ENCODE peak calls at places on chromosomes 5 and 9, in five cellular contexts. Z is A549, X is K562, O is GM12878, H is SK-N-SH. T is an unnamed sample.

GRCh38 chr5:53749611-53750010 is 189.2 kb downstream of the NDUFS4 start:
- DNase-seq in Z (no peak), O (no peak), H (no peak), X (no peak), T (peak)

GRCh38 chr5:31193591-31194457 is at the start of gene CDH6:
- DNase-seq in Z (peak), X (no peak), H (peak), O (no peak), T (peak)

GRCh38 chr5:144691936-144692335 is 521.3 kb downstream of the KCTD16 start:
- DNase-seq in X (no peak), H (no peak), Z (no peak), O (no peak), T (peak)

GRCh38 chr5:77935516-77936364 is 159.6 kb upstream of the TBCA start:
- DNase-seq in Z (no peak), H (no peak), O (peak), X (no peak), T (no peak)

GRCh38 chr5:159133041-159133741 is 33.5 kb upstream of the EBF1 start:
- DNase-seq in H (peak), Z (peak), X (peak), O (peak), T (peak)

GRCh38 chr5:83991566-83992224 is 271.0 kb upstream of the HAPLN1 start:
- DNase-seq in X (no peak), Z (no peak), H (no peak), O (no peak), T (peak)

GRCh38 chr5:131270809-131271208 is 7.0 kb downstream of the CDC42SE2 start:
- DNase-seq in X (no peak), H (no peak), Z (peak), O (no peak), T (peak)

GRCh38 chr5:62144395-62145022 is 161.5 kb upstream of the KIF2A start:
- DNase-seq in H (no peak), O (no peak), Z (no peak), X (no peak), T (no peak)

GRCh38 chr5:168578506-168579205 is 512 bp downstream of the PANK3 start:
- DNase-seq in X (peak), O (no peak), Z (peak), H (peak), T (no peak)

GRCh38 chr9:34346873-34347799 is 17.8 kb downstream of the NUDT2 start:
- DNase-seq in Z (no peak), H (no peak), X (no peak), O (no peak), T (no peak)

GRCh38 chr9:126781717-126782388 is 23.0 kb upstream of the ZBTB43 start:
- DNase-seq in X (peak), Z (peak), H (peak), O (no peak), T (peak)

GRCh38 chr5:56064984-56065383 is 70.2 kb upstream of the IL6ST start:
- DNase-seq in X (no peak), Z (no peak), O (peak), H (no peak), T (peak)

GRCh38 chr5:68214472-68215207 is 916 bp upstream of the PIK3R1 start:
- DNase-seq in Z (no peak), H (peak), O (no peak), X (no peak), T (no peak)

GRCh38 chr9:26234865-26235264 is 556.6 kb upstream of the TUSC1 start:
- DNase-seq in O (no peak), Z (no peak), H (no peak), X (no peak), T (peak)

GRCh38 chr5:126525630-126526245 is 69.3 kb downstream of the ALDH7A1 start:
- DNase-seq in Z (no peak), O (no peak), X (peak), H (no peak), T (peak)

GRCh38 chr9:33101104-33101951 is 24.9 kb upstream of the SMU1 start:
- DNase-seq in H (no peak), X (no peak), Z (peak), O (no peak), T (peak)

GRCh38 chr5:90940227-90940995 is 381.8 kb downstream of the ADGRV1 start:
- DNase-seq in O (peak), H (peak), Z (no peak), X (peak), T (peak)

GRCh38 chr5:88393721-88394530 is 125.3 kb upstream of the TMEM161B start:
- DNase-seq in Z (no peak), X (no peak), H (no peak), O (no peak), T (no peak)

GRCh38 chr9:137325791-137326190 is 23.7 kb upstream of the NRARP start:
- DNase-seq in O (no peak), Z (no peak), H (no peak), X (no peak), T (no peak)

GRCh38 chr5:44885903-44886302 is 77.2 kb downstream of the MRPS30 start:
- DNase-seq in O (peak), X (no peak), H (no peak), Z (no peak), T (no peak)

GRCh38 chr5:114319821-114320220 is 42.0 kb upstream of the KCNN2 start:
- DNase-seq in O (no peak), H (no peak), X (no peak), Z (no peak), T (peak)

GRCh38 chr9:130026583-130027427 is 16.2 kb downstream of the FNBP1 start:
- DNase-seq in H (no peak), Z (no peak), X (no peak), O (no peak), T (no peak)

GRCh38 chr5:177113566-177114424 is 19.8 kb upstream of the NSD1 start:
- DNase-seq in Z (peak), O (peak), H (peak), X (peak), T (peak)

GRCh38 chr5:174323878-174324281 is 278.4 kb downstream of the NSG2 start:
- DNase-seq in Z (peak), X (peak), H (peak), O (no peak), T (peak)

GRCh38 chr5:32709789-32710334 is 1.3 kb upstream of the NPR3 start:
- DNase-seq in Z (peak), O (no peak), X (peak), H (peak), T (peak)

GRCh38 chr5:107526-107925 is 15.6 kb downstream of the PLEKHG4B start:
- DNase-seq in X (no peak), Z (no peak), H (no peak), O (no peak), T (no peak)

GRCh38 chr5:103111458-103111857 is 8.5 kb downstream of the GIN1 start:
- DNase-seq in H (no peak), X (no peak), O (no peak), Z (no peak), T (no peak)

GRCh38 chr5:61084658-61085057 is 77.6 kb downstream of the SMIM15 start:
- DNase-seq in O (no peak), Z (no peak), H (no peak), X (no peak), T (no peak)

GRCh38 chr5:114062940-114063867 is 298.7 kb upstream of the KCNN2 start:
- DNase-seq in O (no peak), Z (no peak), H (no peak), X (no peak), T (peak)

GRCh38 chr5:40442346-40442745 is 237.4 kb upstream of the PTGER4 start:
- DNase-seq in Z (no peak), O (no peak), H (no peak), X (no peak), T (peak)
- TF ChIP-seq RCOR1 in Z (no peak), O (no peak), H (no peak), X (no peak), T (no peak)

GRCh38 chr5:65854931-65855330 is 71.4 kb upstream of the ERBIN start:
- DNase-seq in H (no peak), O (no peak), Z (no peak), X (no peak), T (peak)
- TF ChIP-seq SMC3 in H (no peak), O (no peak), Z (no peak), X (no peak), T (no peak)

GRCh38 chr5:54861212-54861894 is 124.0 kb downstream of the ESM1 start:
- DNase-seq in H (no peak), X (no peak), Z (no peak), O (no peak), T (peak)
- TF ChIP-seq RCOR1 in H (no peak), X (no peak), Z (no peak), O (no peak), T (no peak)

GRCh38 chr9:113562653-113563381 is 99.3 kb downstream of the RGS3 start:
- DNase-seq in O (no peak), Z (no peak), H (no peak), X (no peak), T (no peak)

GRCh38 chr9:113558632-113559502 is 95.3 kb downstream of the RGS3 start:
- DNase-seq in Z (no peak), X (peak), H (peak), O (no peak), T (peak)

GRCh38 chr9:113560621-113560915 is 97.0 kb downstream of the RGS3 start:
- DNase-seq in Z (no peak), O (no peak), X (no peak), H (no peak), T (no peak)

GRCh38 chr9:113559834-113560620 is 96.5 kb downstream of the RGS3 start:
- DNase-seq in O (no peak), Z (no peak), X (no peak), H (no peak), T (no peak)

GRCh38 chr9:113556877-113557593 is 93.5 kb downstream of the RGS3 start:
- DNase-seq in Z (no peak), O (no peak), H (no peak), X (no peak), T (peak)
- TF ChIP-seq SMC3 in Z (no peak), O (no peak), H (no peak), X (no peak), T (no peak)

DNA sequence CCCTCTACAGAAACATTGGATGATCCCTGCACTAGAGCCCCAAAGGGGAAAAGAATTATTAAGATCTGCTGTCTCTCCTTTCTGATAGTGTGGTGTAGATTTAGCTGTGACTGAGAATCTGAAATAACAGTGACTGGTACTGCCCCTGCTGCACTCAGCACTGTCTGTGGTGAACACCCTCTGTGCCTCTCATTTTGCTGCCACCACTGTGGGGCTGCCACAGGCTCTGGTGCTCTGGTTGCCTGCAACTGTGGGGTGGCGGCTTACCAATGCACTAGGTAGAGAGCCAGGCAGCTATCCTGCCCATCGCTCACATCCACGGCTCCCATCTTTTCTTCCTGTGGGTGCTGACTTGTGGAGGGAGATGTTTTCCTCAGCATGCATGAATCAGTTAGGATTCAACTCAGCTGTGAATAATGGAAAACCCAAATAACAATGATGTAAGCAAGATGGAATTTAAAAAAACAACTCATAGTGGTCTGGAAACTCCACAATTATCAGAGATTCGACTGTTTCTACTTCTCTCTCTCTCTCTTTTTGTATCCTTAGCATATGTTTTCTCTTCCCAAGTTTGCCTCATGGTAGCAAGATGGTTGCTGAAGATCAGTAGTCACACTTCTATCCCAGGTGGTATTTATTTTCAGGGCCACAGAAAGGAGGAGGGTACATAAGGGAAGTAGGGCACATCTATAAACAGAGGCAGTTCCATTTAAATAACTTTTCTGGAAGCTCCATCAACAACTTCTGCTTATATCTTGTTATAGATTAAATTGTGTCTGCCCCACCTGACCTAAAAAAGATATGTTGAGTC is 99.8 kb upstream of the DAP start:
- DNase-seq in Z (no peak), X (no peak), O (no peak), H (no peak), T (peak)
- TF ChIP-seq RCOR1 in Z (no peak), X (no peak), O (no peak), H (no peak), T (peak)

DNA sequence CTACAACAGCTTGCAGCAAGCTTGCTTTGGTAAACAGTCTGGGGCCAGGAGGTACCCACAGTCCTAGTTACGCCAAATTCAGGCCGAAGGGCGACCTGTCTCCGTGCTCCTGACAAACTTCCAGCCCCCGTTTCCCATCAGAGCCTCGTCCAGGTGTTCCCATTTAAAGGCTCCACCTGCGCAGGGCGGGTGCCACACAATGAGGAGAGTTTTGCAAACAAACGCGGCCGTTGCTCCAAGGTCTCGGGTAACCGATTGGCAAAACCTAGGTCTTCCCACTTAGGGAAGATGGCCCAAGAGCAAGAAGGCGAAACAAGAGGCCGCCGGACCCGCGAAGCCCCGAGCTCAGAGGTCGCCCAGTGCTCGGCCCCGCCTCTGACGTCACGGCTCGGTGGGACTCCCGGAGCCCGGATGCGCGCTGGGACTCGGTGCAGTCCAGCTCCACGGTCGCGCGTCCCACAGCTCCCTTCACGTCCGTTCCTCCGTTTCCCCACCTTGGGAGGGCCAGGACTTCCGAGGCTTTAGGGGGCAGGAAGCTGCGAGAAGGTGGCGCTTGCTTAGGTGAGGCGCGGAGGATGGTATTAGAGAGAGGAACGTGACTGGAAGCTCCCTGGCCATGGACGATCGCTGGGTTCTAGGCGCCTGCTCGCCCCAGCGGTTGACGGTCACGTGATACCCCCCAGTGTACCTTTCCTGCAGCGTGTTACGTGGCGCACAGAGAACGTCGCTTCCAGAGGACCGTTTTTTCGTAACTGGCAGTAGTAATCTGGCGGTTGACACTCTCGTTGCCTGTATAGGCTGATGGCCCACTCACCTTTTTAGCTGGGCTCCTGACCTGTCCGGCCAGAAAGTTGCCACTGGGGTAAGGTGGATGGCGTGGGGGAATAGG is 41.8 kb upstream of the KDM4C start:
- DNase-seq in H (peak), O (peak), Z (peak), X (no peak), T (no peak)
- TF ChIP-seq SMC3 in H (no peak), O (no peak), Z (no peak), X (no peak), T (no peak)